ENCODE peak calls at places on chromosomes 13 and 19, in five cellular contexts. R is AG04449, A is fibroblast of mammary gland, L is IMR-90, K is Caco-2. W is an unnamed sample.
A peak's percentile ranks its signal among the peaks of the same experiment; 100 is the strongest.

GRCh38 chr19:33286899-33287298 is 15.4 kb downstream of the CEBPA start:
- DNase-seq in R (no peak), A (no peak), L (no peak), K (no peak), W (no peak)

GRCh38 chr19:15199652-15200574 is 882 bp downstream of the NOTCH3 start:
- DNase-seq in R (no peak), A (no peak), L (peak; percentile 16), K (peak; percentile 84), W (no peak)

GRCh38 chr13:66225071-66225470 is 1005.1 kb downstream of the PCDH9 start:
- DNase-seq in R (no peak), A (no peak), L (no peak), K (no peak), W (no peak)

GRCh38 chr13:58950911-58951310 is 1212.8 kb downstream of the DIAPH3 start:
- DNase-seq in R (no peak), A (no peak), L (no peak), K (no peak), W (no peak)

GRCh38 chr19:49866933-49867782 is at the start of gene PNKP:
- DNase-seq in R (peak; percentile 42), A (peak; percentile 87), L (peak; percentile 85), K (peak; percentile 91), W (peak; percentile 88)

GRCh38 chr19:8639821-8640401 is 9.5 kb downstream of the NFILZ start:
- DNase-seq in R (no peak), A (no peak), L (no peak), K (no peak), W (no peak)

GRCh38 chr13:75512253-75512652 is 25.4 kb downstream of the COMMD6 start:
- DNase-seq in R (no peak), A (no peak), L (no peak), K (no peak), W (no peak)

GRCh38 chr19:50794778-50795664 is 4.8 kb downstream of the ACP4 start:
- DNase-seq in R (no peak), A (peak; percentile 16), L (no peak), K (peak; percentile 58), W (no peak)

GRCh38 chr13:98845726-98846125 is 93.3 kb upstream of the SLC15A1 start:
- DNase-seq in R (no peak), A (no peak), L (no peak), K (no peak), W (no peak)

GRCh38 chr19:45526143-45526542 is 18.9 kb downstream of the VASP start:
- DNase-seq in R (no peak), A (peak; percentile 66), L (peak; percentile 55), K (peak; percentile 88), W (peak; percentile 25)

GRCh38 chr13:29961036-29961685 is 110.7 kb upstream of the UBL3 start:
- DNase-seq in R (no peak), A (no peak), L (no peak), K (no peak), W (no peak)

GRCh38 chr19:10553943-10554381 is 10.3 kb downstream of the ATG4D start:
- DNase-seq in R (no peak), A (no peak), L (no peak), K (no peak), W (no peak)

GRCh38 chr13:93847162-93847561 is 620.6 kb downstream of the GPC6 start:
- DNase-seq in R (peak; percentile 38), A (peak; percentile 92), L (peak; percentile 93), K (no peak), W (peak; percentile 76)

GRCh38 chr13:75310005-75310580 is 171.9 kb downstream of the TBC1D4 start:
- DNase-seq in R (no peak), A (no peak), L (no peak), K (no peak), W (no peak)

GRCh38 chr13:70732611-70733010 is 624.4 kb upstream of the KLHL1 start:
- DNase-seq in R (no peak), A (no peak), L (no peak), K (no peak), W (no peak)

GRCh38 chr13:34810996-34811395 is 131.1 kb upstream of the NBEA start:
- DNase-seq in R (no peak), A (no peak), L (no peak), K (no peak), W (peak; percentile 1)

GRCh38 chr19:6048808-6049405 is 61.4 kb downstream of the RFX2 start:
- DNase-seq in R (no peak), A (peak; percentile 68), L (peak; percentile 65), K (peak; percentile 80), W (peak; percentile 57)

GRCh38 chr19:3857449-3858003 is 11.3 kb downstream of the ZFR2 start:
- DNase-seq in R (no peak), A (no peak), L (no peak), K (no peak), W (no peak)

GRCh38 chr13:110640591-110641029 is 25.3 kb downstream of the NAXD start:
- DNase-seq in R (no peak), A (peak; percentile 45), L (peak; percentile 60), K (no peak), W (no peak)

GRCh38 chr13:75217949-75218348 is 264.0 kb downstream of the TBC1D4 start:
- DNase-seq in R (peak; percentile 92), A (peak; percentile 40), L (peak; percentile 4), K (peak; percentile 19), W (peak; percentile 41)

GRCh38 chr19:54526972-54527371 is 24.3 kb downstream of the LAIR2 start:
- DNase-seq in R (no peak), A (no peak), L (no peak), K (no peak), W (no peak)

DNA sequence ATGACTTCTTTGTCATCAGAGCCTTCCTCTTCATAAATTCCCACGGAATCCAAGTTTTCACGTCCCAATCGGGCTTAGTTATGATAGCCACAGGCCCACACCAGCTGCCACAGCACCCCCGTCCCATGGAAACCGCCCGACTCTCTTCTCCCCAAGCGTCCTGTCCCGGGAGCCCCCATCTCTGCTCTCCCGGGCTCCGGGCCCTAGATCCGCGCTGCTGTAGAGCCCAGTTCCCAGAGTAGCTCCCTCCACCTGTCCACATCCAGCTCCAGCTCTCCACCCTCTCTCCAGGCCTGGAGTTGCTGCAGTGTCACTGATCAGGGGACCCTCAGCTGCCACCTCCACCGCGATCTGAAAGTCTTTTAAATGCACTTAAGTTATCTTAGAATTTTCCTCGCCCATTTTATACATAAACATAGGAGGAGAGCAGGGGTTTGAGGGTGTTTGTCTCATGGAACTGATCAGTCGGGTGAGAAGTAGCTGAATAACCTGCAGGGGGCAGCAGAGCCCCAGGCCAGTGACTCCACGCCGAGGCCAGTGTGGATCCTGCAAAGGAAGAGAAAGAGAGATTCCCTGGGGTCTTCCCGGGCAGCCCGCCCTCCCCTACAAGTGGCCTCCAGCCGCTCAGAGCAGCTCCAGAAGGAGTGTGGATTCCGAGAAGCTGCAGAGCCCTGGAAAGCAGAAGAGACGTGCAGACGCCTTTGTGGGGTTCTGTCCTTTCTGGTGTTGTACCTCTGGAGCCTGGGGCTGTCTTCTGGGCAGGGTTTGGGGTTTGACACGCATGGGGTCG is 1.1 kb upstream of the ZNF763 start:
- DNase-seq in R (no peak), A (peak; percentile 66), L (peak; percentile 61), K (peak; percentile 20), W (peak; percentile 36)
- TF ChIP-seq CTCF in R (peak; percentile 71), A (peak; percentile 77), L (peak; percentile 78), K (no peak), W (peak; percentile 91)

GRCh38 chr13:105513448-105513847 is 1022.0 kb downstream of the EFNB2 start:
- DNase-seq in R (no peak), A (no peak), L (no peak), K (no peak), W (no peak)
- TF ChIP-seq CTCF in R (no peak), A (no peak), L (no peak), K (no peak), W (no peak)

GRCh38 chr19:42594617-42595489 is at the start of gene CEACAM8:
- DNase-seq in R (no peak), A (no peak), L (no peak), K (no peak), W (no peak)
- TF ChIP-seq CTCF in R (no peak), A (no peak), L (no peak), K (no peak), W (no peak)

GRCh38 chr19:48158210-48158790 is 11.8 kb downstream of the LIG1 start:
- DNase-seq in R (no peak), A (no peak), L (no peak), K (no peak), W (no peak)
- TF ChIP-seq CTCF in R (no peak), A (no peak), L (no peak), K (no peak), W (peak; percentile 33)

GRCh38 chr13:25865391-25865790 is 186.4 kb downstream of the SHISA2 start:
- DNase-seq in R (no peak), A (no peak), L (no peak), K (no peak), W (no peak)

GRCh38 chr13:25862156-25862555 is 189.7 kb downstream of the SHISA2 start:
- DNase-seq in R (no peak), A (no peak), L (no peak), K (no peak), W (no peak)

GRCh38 chr13:25864116-25864515 is 187.7 kb downstream of the SHISA2 start:
- DNase-seq in R (no peak), A (no peak), L (no peak), K (no peak), W (no peak)

GRCh38 chr13:25868483-25868882 is 183.3 kb downstream of the SHISA2 start:
- DNase-seq in R (no peak), A (no peak), L (no peak), K (no peak), W (no peak)

GRCh38 chr13:25864936-25865335 is 186.9 kb downstream of the SHISA2 start:
- DNase-seq in R (no peak), A (no peak), L (no peak), K (no peak), W (no peak)
- TF ChIP-seq CTCF in R (no peak), A (no peak), L (no peak), K (no peak), W (no peak)

DNA sequence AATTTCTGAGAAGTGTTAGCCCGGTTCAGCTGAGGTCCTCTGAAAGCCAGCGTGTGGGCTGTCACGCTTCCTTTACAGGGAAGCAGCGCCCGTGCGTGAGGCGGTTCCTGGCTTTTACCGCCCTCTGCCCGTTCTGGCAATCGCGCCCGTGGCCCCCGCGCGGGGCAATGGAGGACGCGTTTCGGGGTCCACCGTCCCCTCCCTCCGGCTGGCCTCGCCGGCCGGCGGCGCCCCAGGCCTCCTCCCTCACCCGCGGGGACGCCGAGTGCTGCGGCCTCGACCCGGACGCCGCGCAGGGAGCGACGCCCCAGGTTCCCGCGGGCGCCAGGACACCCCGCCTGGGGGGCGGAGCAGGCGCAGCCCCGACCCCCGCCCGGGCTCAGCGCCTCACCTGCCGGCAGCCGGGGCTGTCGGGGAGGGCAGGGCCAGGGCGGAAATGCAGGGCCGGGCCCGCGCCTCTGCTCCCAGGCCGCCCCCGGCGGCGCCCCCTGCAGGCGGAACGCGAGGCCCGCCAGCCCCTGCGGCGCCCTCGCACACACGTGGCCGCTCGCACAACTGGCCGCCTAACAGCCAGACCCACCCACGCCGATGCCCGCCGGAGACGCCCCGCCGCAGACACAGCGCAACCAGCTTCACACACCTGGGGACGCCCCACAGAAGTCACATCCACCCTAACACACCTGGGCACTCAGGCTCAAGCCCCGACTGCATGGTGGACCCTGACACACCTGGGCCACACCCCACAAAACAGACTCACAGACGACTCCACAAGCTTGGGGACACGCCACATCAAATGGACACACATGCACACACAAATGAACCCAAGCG is at the start of gene GGACT:
- DNase-seq in R (no peak), A (peak; percentile 52), L (peak; percentile 37), K (peak; percentile 92), W (peak; percentile 15)
- TF ChIP-seq CTCF in R (peak; percentile 69), A (no peak), L (peak; percentile 71), K (peak; percentile 45), W (peak; percentile 81)

GRCh38 chr19:7326105-7326877 is 22.4 kb upstream of the ARHGEF18 start:
- DNase-seq in R (no peak), A (peak; percentile 36), L (no peak), K (peak; percentile 38), W (no peak)
- TF ChIP-seq CTCF in R (peak; percentile 12), A (peak; percentile 45), L (no peak), K (no peak), W (peak; percentile 68)

W was measured in HFFc6.